ENCODE peak calls at places on chromosomes 3 and 15, in six cellular contexts. V, F, R, J, N and Q are unnamed samples.

GRCh38 chr3:186298876-186299275 is 63.2 kb downstream of the DGKG start:
- DNase-seq in F (no peak), V (no peak), N (peak), J (peak), R (no peak), Q (no peak)

GRCh38 chr3:1883489-1883888 is 215.2 kb upstream of the CNTN4 start:
- DNase-seq in N (no peak), F (no peak), V (no peak), R (no peak), J (no peak), Q (no peak)

GRCh38 chr15:38678291-38678690 is 113.7 kb upstream of the RASGRP1 start:
- DNase-seq in N (no peak), F (no peak), V (no peak), R (no peak), J (no peak), Q (no peak)

GRCh38 chr3:47661121-47661752 is 82.6 kb upstream of the CSPG5 start:
- DNase-seq in R (no peak), V (no peak), F (no peak), J (peak), N (peak), Q (peak)

GRCh38 chr3:46076606-46077005 is 49.3 kb upstream of the XCR1 start:
- DNase-seq in F (no peak), J (peak), V (no peak), R (no peak), N (peak), Q (peak)

GRCh38 chr15:51390239-51390931 is 48.9 kb downstream of the GLDN start:
- DNase-seq in F (no peak), N (no peak), V (no peak), J (no peak), R (no peak), Q (no peak)

GRCh38 chr3:186628756-186629155 is 11.4 kb upstream of the FETUB start:
- DNase-seq in F (no peak), V (no peak), R (no peak), N (no peak), J (no peak), Q (no peak)

GRCh38 chr3:13879102-13879945 is 547 bp downstream of the WNT7A start:
- DNase-seq in F (peak), J (peak), R (peak), V (peak), N (no peak), Q (no peak)

GRCh38 chr3:50303038-50303815 is at the start of gene HYAL1:
- DNase-seq in R (peak), J (no peak), F (peak), V (no peak), N (no peak), Q (no peak)

GRCh38 chr3:143121240-143122088 is 1.9 kb downstream of the CHST2 start:
- DNase-seq in R (no peak), J (peak), V (peak), N (peak), F (peak), Q (peak)

GRCh38 chr15:64749999-64750657 is 25.3 kb downstream of the RBPMS2 start:
- DNase-seq in F (peak), V (peak), J (no peak), N (peak), R (peak), Q (peak)

GRCh38 chr3:188253123-188253793 is 99.3 kb downstream of the LPP start:
- DNase-seq in V (no peak), R (no peak), J (no peak), F (no peak), N (no peak), Q (no peak)

GRCh38 chr15:39438795-39439577 is 141.9 kb upstream of the THBS1 start:
- DNase-seq in F (no peak), R (no peak), N (no peak), J (peak), V (no peak), Q (no peak)

GRCh38 chr3:159765025-159765859 is 223.4 kb upstream of the IL12A start:
- DNase-seq in F (peak), V (peak), J (peak), N (peak), R (peak), Q (peak)

GRCh38 chr15:36818260-36818659 is 238.8 kb downstream of the CDIN1 start:
- DNase-seq in J (no peak), F (no peak), R (no peak), V (no peak), N (no peak), Q (no peak)

GRCh38 chr3:4474683-4475490 is 7.8 kb upstream of the SUMF1 start:
- DNase-seq in N (peak), V (peak), F (no peak), J (peak), R (peak), Q (peak)

GRCh38 chr15:86892774-86893449 is 813.2 kb downstream of the AGBL1 start:
- DNase-seq in N (no peak), J (peak), F (peak), V (no peak), R (no peak), Q (peak)

GRCh38 chr3:192818126-192818525 is 90.8 kb upstream of the FGF12 start:
- DNase-seq in V (no peak), N (peak), J (no peak), R (no peak), F (no peak), Q (peak)

GRCh38 chr3:192817506-192817905 is 90.2 kb upstream of the FGF12 start:
- DNase-seq in F (peak), V (no peak), R (no peak), J (no peak), N (no peak), Q (no peak)

GRCh38 chr3:192817053-192817452 is 89.7 kb upstream of the FGF12 start:
- DNase-seq in N (peak), R (no peak), J (peak), F (no peak), V (no peak), Q (peak)

GRCh38 chr3:192821161-192821560 is 93.8 kb upstream of the FGF12 start:
- DNase-seq in N (no peak), R (no peak), J (no peak), F (no peak), V (no peak), Q (no peak)

DNA sequence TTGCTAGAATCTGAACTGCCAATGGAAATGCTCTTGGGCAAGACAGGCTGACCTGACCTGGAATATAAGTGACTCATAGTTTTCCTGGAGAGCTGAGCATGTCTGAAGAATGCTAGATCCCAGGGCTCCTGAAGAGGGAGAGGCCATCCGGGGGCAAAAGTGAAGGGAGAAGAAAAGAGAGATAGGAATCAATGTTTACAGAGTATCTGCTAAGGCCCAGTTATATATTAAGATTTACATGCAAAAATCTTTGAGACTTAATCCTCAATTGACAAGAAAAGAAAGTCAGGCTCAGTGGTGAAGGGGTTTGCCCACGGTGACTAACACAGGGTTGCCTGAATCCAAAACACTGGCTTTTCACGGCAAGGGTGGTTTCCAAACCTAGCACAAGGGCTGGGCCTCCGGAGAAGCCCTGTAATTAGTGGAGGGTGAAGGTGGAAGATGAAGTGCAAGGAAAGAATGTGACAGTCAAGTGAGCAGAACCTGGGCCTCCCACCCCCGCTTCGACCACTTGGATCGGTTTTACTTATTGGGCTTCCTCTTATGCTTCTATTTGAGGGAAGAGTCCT is 91.7 kb upstream of the FGF12 start:
- DNase-seq in V (no peak), N (peak), J (peak), R (no peak), F (no peak), Q (peak)
- H3K9ac ChIP-seq in V (no peak), N (no peak), J (no peak), R (no peak), F (no peak), Q (no peak)

GRCh38 chr15:57496594-57496945 is 95.1 kb upstream of the MYZAP start:
- DNase-seq in N (no peak), J (no peak), F (no peak), V (no peak), R (no peak), Q (no peak)
- H3K9ac ChIP-seq in N (no peak), J (no peak), F (peak), V (no peak), R (no peak), Q (no peak)

DNA sequence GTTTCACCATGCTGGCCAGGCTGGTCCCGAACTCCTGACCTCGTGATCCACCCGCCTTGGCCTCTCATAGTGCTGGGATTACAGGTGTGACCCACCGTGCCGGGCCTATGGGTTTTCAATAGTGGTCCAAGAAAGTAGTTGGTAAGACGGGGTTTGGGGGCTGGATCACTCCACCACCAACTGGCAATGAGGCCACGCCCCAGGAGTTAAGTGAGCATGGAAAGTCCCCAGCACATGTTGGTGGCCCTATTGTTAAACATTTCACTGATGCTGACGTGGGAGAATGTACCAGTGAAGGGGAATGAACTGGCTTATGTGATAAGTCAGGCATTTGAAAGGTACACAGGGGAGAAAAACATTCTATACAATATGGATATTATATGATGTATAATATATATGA is 80.4 kb downstream of the CHRD start:
- DNase-seq in V (no peak), F (peak), R (no peak), N (no peak), J (no peak), Q (no peak)
- H3K9ac ChIP-seq in V (no peak), F (no peak), R (no peak), N (no peak), J (no peak), Q (no peak)

DNA sequence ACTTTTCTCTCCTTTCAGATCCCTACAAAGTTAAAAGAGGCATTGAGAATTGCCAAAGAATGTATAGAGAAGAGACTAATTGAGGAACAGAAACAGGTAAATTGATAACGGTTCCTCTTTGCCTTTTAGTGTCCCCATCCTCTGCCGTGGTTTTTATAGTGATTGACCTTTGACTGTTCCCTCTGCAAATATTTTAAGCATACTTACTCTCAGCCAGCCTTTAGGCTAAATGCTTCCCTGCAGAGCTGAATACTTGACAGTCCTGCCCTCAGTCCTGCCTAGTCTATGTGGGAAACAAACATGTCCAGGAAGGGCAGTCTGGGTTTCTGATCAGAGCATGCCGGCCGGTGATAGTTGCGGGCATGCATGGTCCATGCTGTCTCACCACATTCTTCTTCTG is 24.7 kb downstream of the PDHB start:
- DNase-seq in N (no peak), V (no peak), F (no peak), R (no peak), J (no peak), Q (no peak)
- H3K9ac ChIP-seq in N (no peak), V (no peak), F (no peak), R (no peak), J (no peak), Q (no peak)

GRCh38 chr3:149223461-149223820 is 1.8 kb upstream of the CP start:
- DNase-seq in N (no peak), R (no peak), V (no peak), J (no peak), F (no peak), Q (no peak)
- H3K9ac ChIP-seq in N (no peak), R (no peak), V (no peak), J (no peak), F (no peak), Q (no peak)